ENCODE peak calls at places on chromosome 14, in seven cellular contexts. R is glutamatergic neuron, X is heart right ventricle, E is GM10248, S is GM12878, N is mesothelial cell of epicardium, G is cardiac fibroblast. B is an unnamed sample.

GRCh38 chr14:89249296-89249565 is 167.8 kb downstream of the FOXN3 start:
- DNase-seq in R (no peak), X (no peak), G (no peak), N (no peak), E (no peak), S (no peak), B (peak)

GRCh38 chr14:82511399-82511798 is 977.7 kb upstream of the SEL1L start:
- DNase-seq in N (no peak), X (no peak), R (no peak), S (no peak), E (no peak), G (no peak), B (no peak)

GRCh38 chr14:94624537-94625352 is 12.6 kb downstream of the SERPINA3 start:
- DNase-seq in N (no peak), E (no peak), R (no peak), S (no peak), G (no peak), X (no peak), B (no peak)

GRCh38 chr14:53048631-53049030 is 97.8 kb upstream of the FERMT2 start:
- DNase-seq in G (no peak), R (no peak), N (no peak), X (no peak), S (no peak), E (no peak), B (no peak)

GRCh38 chr14:100106260-100106659 is 41.0 kb downstream of the EVL start:
- DNase-seq in S (no peak), X (no peak), R (no peak), G (no peak), N (no peak), E (no peak), B (no peak)

GRCh38 chr14:96567289-96567899 is 65.2 kb downstream of the PAPOLA start:
- DNase-seq in E (peak), R (no peak), N (no peak), S (no peak), X (no peak), G (peak), B (peak)

GRCh38 chr14:89214221-89214965 is 202.6 kb downstream of the FOXN3 start:
- DNase-seq in S (no peak), R (no peak), E (no peak), G (peak), N (no peak), X (peak), B (no peak)

GRCh38 chr14:20197459-20197858 is 6.8 kb downstream of the OR11G2 start:
- DNase-seq in R (no peak), X (no peak), E (no peak), S (no peak), N (no peak), G (no peak), B (no peak)

GRCh38 chr14:92455231-92455630 is 58.4 kb upstream of the RIN3 start:
- DNase-seq in X (no peak), N (no peak), E (no peak), R (no peak), S (no peak), G (no peak), B (no peak)

GRCh38 chr14:82872494-82872893 is 1338.8 kb upstream of the SEL1L start:
- DNase-seq in S (no peak), E (no peak), R (peak), G (no peak), N (no peak), X (no peak), B (peak)

GRCh38 chr14:96584199-96584906 is 82.2 kb downstream of the PAPOLA start:
- DNase-seq in E (peak), N (peak), G (peak), R (peak), S (no peak), X (no peak), B (peak)

GRCh38 chr14:83556065-83556464 is 1973.9 kb upstream of the FLRT2 start:
- DNase-seq in N (no peak), R (no peak), X (no peak), G (no peak), S (no peak), E (no peak), B (no peak)

GRCh38 chr14:71346685-71347084 is 439.4 kb downstream of the PCNX1 start:
- DNase-seq in R (no peak), X (no peak), N (no peak), S (no peak), G (no peak), E (no peak), B (no peak)

GRCh38 chr14:96213871-96214465 is 9.3 kb downstream of the BDKRB2 start:
- DNase-seq in E (no peak), N (no peak), G (no peak), R (no peak), X (no peak), S (no peak), B (no peak)

GRCh38 chr14:100610511-100611217 is 23.4 kb upstream of the BEGAIN start:
- DNase-seq in R (no peak), N (no peak), E (no peak), S (no peak), X (no peak), G (no peak), B (peak)

GRCh38 chr14:100305446-100306255 is 593 bp downstream of the SLC25A29 start:
- DNase-seq in S (no peak), R (no peak), X (peak), N (no peak), G (no peak), E (no peak), B (no peak)

GRCh38 chr14:96706893-96707292 is 90.3 kb upstream of the VRK1 start:
- DNase-seq in E (no peak), G (no peak), N (no peak), R (no peak), S (no peak), X (no peak), B (no peak)

GRCh38 chr14:94598816-94599655 is 13.2 kb upstream of the SERPINA3 start:
- DNase-seq in R (no peak), X (no peak), G (peak), S (no peak), E (no peak), N (no peak), B (peak)

GRCh38 chr14:101120636-101121398 is 217.3 kb upstream of the RTL1 start:
- DNase-seq in G (no peak), N (no peak), X (peak), R (no peak), E (no peak), S (no peak), B (no peak)

GRCh38 chr14:47040490-47040889 is 388.9 kb upstream of the RPL10L start:
- DNase-seq in G (no peak), S (no peak), X (no peak), R (no peak), N (no peak), E (no peak), B (peak)

GRCh38 chr14:64942531-64943111 is at the start of gene GPX2:
- DNase-seq in R (no peak), G (no peak), S (no peak), E (no peak), X (no peak), N (no peak), B (no peak)

GRCh38 chr14:92470215-92470614 is 43.4 kb upstream of the RIN3 start:
- DNase-seq in R (no peak), E (no peak), S (no peak), X (no peak), G (no peak), N (no peak), B (peak)

GRCh38 chr14:103552011-103552797 is 10.3 kb downstream of the BAG5 start:
- DNase-seq in G (peak), R (no peak), X (no peak), S (no peak), E (no peak), N (no peak), B (peak)

GRCh38 chr14:90454041-90455000 is 57.5 kb downstream of the CALM1 start:
- DNase-seq in S (no peak), X (peak), N (peak), G (peak), E (no peak), R (peak), B (peak)

GRCh38 chr14:64444984-64445845 is 20.1 kb upstream of the AKAP5 start:
- DNase-seq in N (no peak), G (peak), R (no peak), X (no peak), S (peak), E (peak), B (peak)

GRCh38 chr14:85402546-85403162 is 127.3 kb upstream of the FLRT2 start:
- DNase-seq in R (no peak), X (no peak), S (no peak), G (no peak), E (no peak), N (no peak), B (no peak)

GRCh38 chr14:53842938-53843337 is 113.7 kb downstream of the BMP4 start:
- DNase-seq in R (no peak), G (peak), N (no peak), X (no peak), S (no peak), E (no peak), B (peak)

GRCh38 chr14:99784508-99784907 is 8.7 kb upstream of the EML1 start:
- DNase-seq in E (no peak), N (no peak), R (no peak), G (no peak), S (no peak), X (no peak), B (no peak)

GRCh38 chr14:41607119-41607785 is 576 bp downstream of the LRFN5 start:
- DNase-seq in N (no peak), G (no peak), R (peak), S (no peak), X (no peak), E (no peak), B (no peak)

GRCh38 chr14:95490727-95491451 is 25.6 kb downstream of the SYNE3 start:
- DNase-seq in G (peak), S (no peak), X (no peak), R (no peak), N (no peak), E (no peak), B (no peak)

GRCh38 chr14:61992139-61992538 is 229.9 kb downstream of the SNAPC1 start:
- DNase-seq in E (no peak), R (no peak), X (no peak), N (no peak), G (no peak), S (no peak), B (no peak)

GRCh38 chr14:46432516-46432915 is 219.1 kb downstream of the RPL10L start:
- DNase-seq in R (no peak), G (no peak), X (no peak), N (no peak), S (no peak), E (no peak), B (no peak)

GRCh38 chr14:23565626-23566025 is 2.0 kb downstream of the AP1G2 start:
- DNase-seq in G (no peak), E (no peak), X (no peak), S (no peak), R (no peak), N (no peak), B (no peak)

GRCh38 chr14:23566112-23566781 is 1.3 kb downstream of the AP1G2 start:
- DNase-seq in E (no peak), X (no peak), G (no peak), N (no peak), S (no peak), R (peak), B (no peak)

GRCh38 chr14:23567186-23568020 is at the start of gene AP1G2:
- DNase-seq in S (peak), G (peak), N (peak), R (peak), X (peak), E (peak), B (peak)

GRCh38 chr14:23568021-23568599 is 519 bp upstream of the AP1G2 start:
- DNase-seq in E (no peak), G (no peak), X (no peak), R (no peak), S (no peak), N (no peak), B (no peak)

GRCh38 chr14:23566782-23567185 is 807 bp downstream of the AP1G2 start:
- DNase-seq in E (no peak), X (no peak), G (peak), R (no peak), N (no peak), S (no peak), B (no peak)
- TF ChIP-seq CTCF in E (peak), X (no peak), G (peak), R (no peak), N (no peak), S (no peak), B (peak)

GRCh38 chr14:76473381-76474263 is 97.7 kb downstream of the ESRRB start:
- DNase-seq in N (no peak), E (no peak), S (no peak), G (peak), R (no peak), X (peak), B (no peak)
- TF ChIP-seq CTCF in N (no peak), E (no peak), S (no peak), G (no peak), R (no peak), X (peak), B (no peak)

GRCh38 chr14:21734457-21735074 is 60.9 kb upstream of the OR4E1 start:
- DNase-seq in R (no peak), S (peak), X (no peak), N (no peak), E (peak), G (peak), B (peak)
- TF ChIP-seq CTCF in R (peak), S (peak), X (peak), N (peak), E (peak), G (peak), B (peak)

DNA sequence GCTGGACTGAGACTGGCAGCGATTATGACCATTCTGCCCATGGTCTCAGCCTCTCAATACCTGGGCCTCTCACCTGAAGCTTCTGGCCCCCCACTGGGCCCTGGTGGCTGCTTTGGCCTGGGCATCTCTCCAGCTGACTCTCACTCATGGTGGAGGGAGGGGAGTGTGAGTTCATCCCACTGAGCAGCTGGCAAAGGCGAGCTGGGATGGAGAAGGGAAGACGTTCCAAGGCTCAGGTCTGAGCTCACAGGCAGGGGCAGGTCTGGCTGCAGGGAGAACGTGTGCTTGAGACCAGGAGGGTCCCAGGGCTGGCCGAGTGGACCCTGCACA is 103.5 kb downstream of the TMEM121 start:
- DNase-seq in R (no peak), N (no peak), E (no peak), X (no peak), G (no peak), S (no peak), B (no peak)
- TF ChIP-seq CTCF in R (no peak), N (no peak), E (no peak), X (no peak), G (no peak), S (no peak), B (no peak)

DNA sequence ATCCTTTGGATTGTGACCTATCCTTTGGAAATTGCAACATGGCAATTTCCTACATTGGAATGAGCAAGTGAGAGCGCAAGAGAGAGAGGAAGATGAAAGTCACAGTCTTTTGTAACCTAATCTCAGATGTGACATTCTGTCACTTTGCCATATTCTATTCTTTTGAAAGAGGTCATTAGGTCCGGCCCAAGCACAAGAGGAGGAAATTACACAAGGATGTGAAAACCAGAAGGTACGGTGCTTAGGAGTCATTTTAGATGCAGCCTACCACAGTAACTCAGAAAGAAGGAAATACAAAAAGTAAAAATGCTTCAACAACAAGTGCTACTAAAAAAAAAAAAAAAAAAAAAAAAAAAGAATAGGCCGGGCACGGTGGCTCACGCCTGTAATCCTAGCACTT is 47.2 kb upstream of the SRP54 start:
- DNase-seq in R (no peak), S (no peak), E (no peak), X (no peak), G (no peak), N (no peak), B (no peak)
- TF ChIP-seq CTCF in R (no peak), S (no peak), E (no peak), X (no peak), G (no peak), N (no peak), B (no peak)